ENCODE peak calls at places on chromosomes 12 and 14, in six cellular contexts. G, X, A, Z, S and Q are unnamed samples.

GRCh38 chr14:94540031-94540794 is 21.0 kb upstream of the SERPINA4 start:
- DNase-seq in Z (no peak), G (no peak), A (no peak), X (no peak), S (no peak), Q (no peak)

GRCh38 chr12:60475825-60476224 is 880.0 kb downstream of the SLC16A7 start:
- DNase-seq in G (no peak), S (no peak), Z (no peak), A (no peak), X (no peak), Q (no peak)

GRCh38 chr12:46461907-46462605 is 89.5 kb upstream of the SLC38A2 start:
- DNase-seq in Z (no peak), S (no peak), X (no peak), A (no peak), G (no peak), Q (no peak)

GRCh38 chr14:101025131-101025530 is 121.6 kb upstream of the RTL1 start:
- DNase-seq in Z (no peak), A (no peak), X (peak), S (no peak), G (no peak), Q (no peak)

GRCh38 chr12:32083489-32083888 is 23.2 kb upstream of the BICD1 start:
- DNase-seq in A (no peak), Z (no peak), S (no peak), X (no peak), G (no peak), Q (no peak)

GRCh38 chr12:3225154-3225795 is 148.1 kb downstream of the TSPAN9 start:
- DNase-seq in Z (no peak), A (no peak), S (no peak), G (no peak), X (no peak), Q (no peak)

GRCh38 chr14:92037989-92038388 is 1.9 kb downstream of the TRIP11 start:
- DNase-seq in A (no peak), G (no peak), Z (no peak), X (no peak), S (no peak), Q (no peak)

GRCh38 chr12:47808049-47808448 is 11.7 kb downstream of the HDAC7 start:
- DNase-seq in X (peak), G (no peak), A (no peak), S (no peak), Z (peak), Q (peak)

GRCh38 chr12:111439657-111440151 is 34.0 kb downstream of the SH2B3 start:
- DNase-seq in Z (no peak), X (no peak), A (no peak), S (no peak), G (no peak), Q (no peak)

GRCh38 chr12:8590842-8591545 is 21.7 kb downstream of the AICDA start:
- DNase-seq in S (no peak), Z (no peak), X (no peak), G (no peak), A (no peak), Q (no peak)

GRCh38 chr12:33115716-33116115 is 219.1 kb upstream of the PKP2 start:
- DNase-seq in A (no peak), X (no peak), G (no peak), Z (no peak), S (no peak), Q (no peak)

GRCh38 chr12:103827800-103828440 is 13.1 kb downstream of the NT5DC3 start:
- DNase-seq in X (no peak), A (no peak), G (no peak), Z (no peak), S (no peak), Q (no peak)

GRCh38 chr12:132502882-132503193 is 12.9 kb downstream of the FBRSL1 start:
- DNase-seq in Z (no peak), G (no peak), S (no peak), A (no peak), X (no peak), Q (no peak)

GRCh38 chr14:43956741-43957140 is 550.3 kb downstream of the FSCB start:
- DNase-seq in Z (no peak), A (no peak), S (no peak), G (no peak), X (no peak), Q (no peak)

GRCh38 chr12:6533653-6534157 is 612 bp upstream of the GAPDH start:
- DNase-seq in A (peak), X (peak), Z (peak), S (peak), G (peak), Q (peak)

GRCh38 chr12:100986595-100987547 is 192.3 kb downstream of the ANO4 start:
- DNase-seq in A (no peak), G (no peak), S (peak), X (no peak), Z (no peak), Q (no peak)

GRCh38 chr14:105204206-105204930 is 23.3 kb upstream of the NUDT14 start:
- DNase-seq in G (no peak), X (peak), A (no peak), S (no peak), Z (no peak), Q (no peak)

GRCh38 chr12:105253882-105254513 is 18.0 kb upstream of the APPL2 start:
- DNase-seq in X (no peak), S (no peak), G (no peak), Z (no peak), A (peak), Q (no peak)

GRCh38 chr12:1573960-1574862 is 20.2 kb downstream of the FBXL14 start:
- DNase-seq in G (no peak), Z (no peak), S (no peak), X (no peak), A (no peak), Q (no peak)

GRCh38 chr12:88782357-88782756 is 202.1 kb upstream of the KITLG start:
- DNase-seq in Z (no peak), G (no peak), A (no peak), S (no peak), X (no peak), Q (no peak)

GRCh38 chr14:61003571-61003970 is 22.5 kb downstream of the SLC38A6 start:
- DNase-seq in A (no peak), G (no peak), Z (no peak), X (no peak), S (no peak), Q (no peak)

GRCh38 chr12:43315961-43316360 is 236.0 kb downstream of the ADAMTS20 start:
- DNase-seq in G (no peak), X (no peak), A (no peak), Z (no peak), S (no peak), Q (no peak)

GRCh38 chr14:59354666-59355065 is 110.5 kb downstream of the GPR135 start:
- DNase-seq in X (no peak), Z (no peak), A (no peak), G (no peak), S (peak), Q (no peak)

GRCh38 chr14:104132981-104133380 is 5.4 kb upstream of the KIF26A start:
- DNase-seq in A (no peak), Z (no peak), S (no peak), G (peak), X (no peak), Q (no peak)

GRCh38 chr12:6074979-6075585 is 49.4 kb downstream of the VWF start:
- DNase-seq in G (no peak), A (no peak), S (no peak), X (peak), Z (peak), Q (no peak)

GRCh38 chr14:71745072-71745471 is 187.2 kb upstream of the RGS6 start:
- DNase-seq in A (no peak), Z (no peak), X (no peak), G (no peak), S (no peak), Q (no peak)

GRCh38 chr12:101696477-101697196 is 803 bp upstream of the CHPT1 start:
- DNase-seq in A (peak), G (no peak), X (peak), S (no peak), Z (no peak), Q (no peak)

GRCh38 chr12:24820872-24821271 is 128.0 kb downstream of the BCAT1 start:
- DNase-seq in Z (no peak), G (no peak), A (no peak), S (no peak), X (no peak), Q (no peak)

GRCh38 chr12:72499244-72499643 is 227.1 kb downstream of the TRHDE start:
- DNase-seq in G (no peak), A (no peak), X (no peak), Z (no peak), S (no peak), Q (no peak)

GRCh38 chr14:75995372-75996041 is 9.9 kb downstream of the IFT43 start:
- DNase-seq in Z (no peak), X (no peak), G (no peak), A (no peak), S (peak), Q (no peak)

GRCh38 chr12:65525501-65526141 is 247.1 kb downstream of the MSRB3 start:
- DNase-seq in Z (no peak), A (no peak), S (no peak), X (no peak), G (no peak), Q (no peak)

GRCh38 chr14:51873221-51873893 is 12.9 kb downstream of the GNG2 start:
- DNase-seq in G (no peak), S (peak), Z (no peak), X (no peak), A (peak), Q (no peak)

GRCh38 chr12:63220921-63221320 is 69.9 kb upstream of the AVPR1A start:
- DNase-seq in A (no peak), G (no peak), X (no peak), S (no peak), Z (no peak), Q (no peak)

GRCh38 chr12:45433441-45433868 is 217.6 kb downstream of the ANO6 start:
- DNase-seq in G (peak), S (no peak), Z (no peak), X (no peak), A (no peak), Q (no peak)

DNA sequence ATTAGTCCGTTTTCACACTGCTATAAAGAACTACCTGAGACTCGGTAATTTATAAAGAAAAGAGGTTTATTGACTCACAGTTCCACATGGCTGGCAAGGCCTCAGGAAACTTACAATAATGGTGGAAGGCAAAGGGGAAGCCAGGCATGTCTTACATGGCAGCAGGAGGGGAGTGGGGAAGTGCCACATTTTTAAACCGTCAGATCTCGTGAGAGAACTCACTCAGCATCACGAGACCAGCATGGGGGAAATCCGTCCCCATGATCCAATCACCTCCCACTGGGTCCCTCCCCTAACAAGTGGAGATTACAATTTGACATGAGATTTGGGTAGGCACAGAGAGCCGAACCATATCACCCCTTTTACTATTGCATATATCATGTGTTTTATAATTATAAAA is 2.0 kb upstream of the PIGH start:
- DNase-seq in G (no peak), Z (no peak), A (no peak), S (no peak), X (no peak), Q (no peak)
- H3K4me3 ChIP-seq in G (no peak), Z (no peak), A (no peak), S (no peak), X (no peak), Q (no peak)

GRCh38 chr12:51846911-51847829 is 1.3 kb downstream of the FIGNL2 start:
- DNase-seq in G (peak), X (peak), S (no peak), A (peak), Z (peak), Q (no peak)

GRCh38 chr12:51848843-51849735 is 571 bp upstream of the FIGNL2 start:
- DNase-seq in G (peak), Z (no peak), A (no peak), S (no peak), X (peak), Q (no peak)

GRCh38 chr12:51845451-51845850 is 3.1 kb downstream of the FIGNL2 start:
- DNase-seq in Z (no peak), A (no peak), S (no peak), X (no peak), G (no peak), Q (no peak)

GRCh38 chr12:51847830-51848727 is at the start of gene FIGNL2:
- DNase-seq in A (peak), Z (no peak), G (peak), S (no peak), X (peak), Q (no peak)

GRCh38 chr12:51846209-51846779 is 2.2 kb downstream of the FIGNL2 start:
- DNase-seq in X (no peak), S (no peak), G (no peak), Z (no peak), A (no peak), Q (no peak)
- H3K4me3 ChIP-seq in X (no peak), S (no peak), G (peak), Z (no peak), A (no peak), Q (no peak)

GRCh38 chr14:20412876-20413784 is at the start of gene TEP1:
- DNase-seq in S (peak), X (peak), G (peak), Z (peak), A (peak), Q (peak)
- H3K4me3 ChIP-seq in S (peak), X (peak), G (peak), Z (peak), A (peak), Q (peak)

DNA sequence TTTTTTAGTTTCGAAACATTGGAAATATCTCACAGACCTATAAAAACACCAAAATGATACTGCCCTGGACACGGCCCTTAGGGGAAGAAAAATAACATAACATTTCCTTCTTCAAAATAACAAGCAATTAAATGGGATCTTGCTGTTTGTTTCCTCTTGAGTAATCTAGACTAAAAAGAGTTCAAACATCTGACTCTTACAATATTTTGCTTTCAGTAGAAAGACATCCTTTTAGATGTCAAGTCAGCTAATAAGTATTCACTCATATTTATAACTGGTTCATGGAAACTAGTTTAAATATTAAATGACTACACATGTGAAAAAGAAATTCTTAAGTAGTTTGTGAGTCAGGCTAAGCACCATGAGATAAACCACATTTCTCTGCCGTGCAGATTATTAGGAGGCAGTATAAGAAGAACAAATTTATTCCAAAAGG is 87.4 kb downstream of the EPS8 start:
- DNase-seq in S (no peak), A (no peak), G (no peak), X (no peak), Z (no peak), Q (no peak)
- H3K4me3 ChIP-seq in S (no peak), A (no peak), G (no peak), X (no peak), Z (no peak), Q (no peak)